ENCODE peak calls at places on chromosomes 11 and 22, in four cellular contexts. One of them, this sample, is unnamed.

GRCh38 chr22:22891139-22891621 is 3.6 kb downstream of the IGLL5 start:
- DNase-seq in lower lobe of right lung: no peak
- DNase-seq in esophagus squamous epithelium: no peak
- DNase-seq in GM23338: no peak
- DNase-seq in this sample: no peak

GRCh38 chr11:64078905-64079304 is 43.2 kb downstream of the FLRT1 start:
- DNase-seq in esophagus squamous epithelium: no peak
- DNase-seq in lower lobe of right lung: no peak
- DNase-seq in GM23338: no peak
- DNase-seq in this sample: no peak

GRCh38 chr11:35859311-35859710 is 84.6 kb upstream of the LDLRAD3 start:
- DNase-seq in GM23338: no peak
- DNase-seq in lower lobe of right lung: no peak
- DNase-seq in esophagus squamous epithelium: no peak
- DNase-seq in this sample: no peak

GRCh38 chr11:117415358-117415896 is 87.8 kb downstream of the CEP164 start:
- DNase-seq in lower lobe of right lung: no peak
- DNase-seq in esophagus squamous epithelium: no peak
- DNase-seq in GM23338: no peak
- DNase-seq in this sample: no peak

GRCh38 chr11:62013266-62014157 is 46.1 kb upstream of the FTH1 start:
- DNase-seq in esophagus squamous epithelium: no peak
- DNase-seq in lower lobe of right lung: no peak
- DNase-seq in GM23338: no peak
- DNase-seq in this sample: no peak

GRCh38 chr22:27836181-27836580 is 34.6 kb upstream of the MN1 start:
- DNase-seq in lower lobe of right lung: no peak
- DNase-seq in esophagus squamous epithelium: no peak
- DNase-seq in GM23338: no peak
- DNase-seq in this sample: no peak

GRCh38 chr11:2310786-2311455 is 9.1 kb downstream of the TSPAN32 start:
- DNase-seq in esophagus squamous epithelium: no peak
- DNase-seq in GM23338: no peak
- DNase-seq in lower lobe of right lung: no peak
- DNase-seq in this sample: no peak

GRCh38 chr11:12906501-12906900 is 102.6 kb upstream of the RASSF10 start:
- DNase-seq in GM23338: no peak
- DNase-seq in esophagus squamous epithelium: no peak
- DNase-seq in lower lobe of right lung: no peak
- DNase-seq in this sample: no peak

GRCh38 chr22:27247691-27248434 is 553.7 kb downstream of the MN1 start:
- DNase-seq in GM23338: peak
- DNase-seq in esophagus squamous epithelium: no peak
- DNase-seq in lower lobe of right lung: no peak
- DNase-seq in this sample: no peak

GRCh38 chr11:3380706-3381570 is 2.0 kb upstream of the ZNF195 start:
- DNase-seq in GM23338: peak
- DNase-seq in esophagus squamous epithelium: no peak
- DNase-seq in lower lobe of right lung: no peak
- DNase-seq in this sample: no peak

GRCh38 chr11:103682318-103683184 is 353.9 kb upstream of the DDI1 start:
- DNase-seq in GM23338: peak
- DNase-seq in esophagus squamous epithelium: no peak
- DNase-seq in lower lobe of right lung: no peak
- DNase-seq in this sample: peak

GRCh38 chr11:10898763-10899541 is 41.1 kb upstream of the ZBED5 start:
- DNase-seq in esophagus squamous epithelium: no peak
- DNase-seq in GM23338: no peak
- DNase-seq in lower lobe of right lung: peak
- DNase-seq in this sample: no peak

GRCh38 chr11:95262994-95263764 is 32.2 kb upstream of the SESN3 start:
- DNase-seq in esophagus squamous epithelium: no peak
- DNase-seq in lower lobe of right lung: no peak
- DNase-seq in GM23338: no peak
- DNase-seq in this sample: no peak

GRCh38 chr11:30346068-30346688 is 23.3 kb downstream of the ARL14EP start:
- DNase-seq in GM23338: peak
- DNase-seq in esophagus squamous epithelium: no peak
- DNase-seq in lower lobe of right lung: no peak
- DNase-seq in this sample: no peak

GRCh38 chr11:95455228-95455627 is 224.2 kb upstream of the SESN3 start:
- DNase-seq in lower lobe of right lung: no peak
- DNase-seq in GM23338: no peak
- DNase-seq in esophagus squamous epithelium: no peak
- DNase-seq in this sample: no peak

GRCh38 chr22:19097518-19097917 is 24.7 kb downstream of the DGCR2 start:
- DNase-seq in esophagus squamous epithelium: no peak
- DNase-seq in lower lobe of right lung: no peak
- DNase-seq in GM23338: no peak
- DNase-seq in this sample: no peak

GRCh38 chr22:48495751-48496080 is 1332.0 kb downstream of the BRD1 start:
- DNase-seq in lower lobe of right lung: peak
- DNase-seq in GM23338: no peak
- DNase-seq in esophagus squamous epithelium: no peak
- DNase-seq in this sample: no peak

GRCh38 chr11:125465701-125466100 is 30.4 kb downstream of the FEZ1 start:
- DNase-seq in GM23338: no peak
- DNase-seq in lower lobe of right lung: no peak
- DNase-seq in esophagus squamous epithelium: no peak
- DNase-seq in this sample: no peak

GRCh38 chr11:111571829-111572501 is 30.3 kb upstream of the SIK2 start:
- DNase-seq in esophagus squamous epithelium: no peak
- DNase-seq in lower lobe of right lung: no peak
- DNase-seq in GM23338: no peak
- DNase-seq in this sample: no peak

GRCh38 chr11:62854825-62855570 is 15.6 kb upstream of the WDR74 start:
- DNase-seq in GM23338: no peak
- DNase-seq in esophagus squamous epithelium: no peak
- DNase-seq in lower lobe of right lung: no peak
- DNase-seq in this sample: no peak

GRCh38 chr11:123973816-123974215 is 3.8 kb downstream of the OR10S1 start:
- DNase-seq in esophagus squamous epithelium: no peak
- DNase-seq in lower lobe of right lung: no peak
- DNase-seq in GM23338: no peak
- DNase-seq in this sample: no peak

GRCh38 chr11:110088535-110089344 is 4.5 kb upstream of the ZC3H12C start:
- DNase-seq in lower lobe of right lung: no peak
- DNase-seq in esophagus squamous epithelium: no peak
- DNase-seq in GM23338: no peak
- DNase-seq in this sample: no peak

GRCh38 chr11:18132341-18132740 is at the start of gene MRGPRX3:
- DNase-seq in esophagus squamous epithelium: no peak
- DNase-seq in lower lobe of right lung: no peak
- DNase-seq in GM23338: no peak
- DNase-seq in this sample: no peak

GRCh38 chr11:134397304-134398078 is 14.6 kb downstream of the B3GAT1 start:
- DNase-seq in esophagus squamous epithelium: no peak
- DNase-seq in GM23338: no peak
- DNase-seq in lower lobe of right lung: no peak
- DNase-seq in this sample: no peak

GRCh38 chr22:20463324-20464095 is 25.9 kb upstream of the SCARF2 start:
- DNase-seq in esophagus squamous epithelium: no peak
- DNase-seq in GM23338: no peak
- DNase-seq in lower lobe of right lung: no peak
- DNase-seq in this sample: no peak

GRCh38 chr11:4459470-4459869 is 10.4 kb downstream of the OR52K2 start:
- DNase-seq in GM23338: no peak
- DNase-seq in lower lobe of right lung: peak
- DNase-seq in esophagus squamous epithelium: no peak
- DNase-seq in this sample: no peak

GRCh38 chr11:116062526-116063171 is 558.4 kb upstream of the CADM1 start:
- DNase-seq in esophagus squamous epithelium: no peak
- DNase-seq in GM23338: no peak
- DNase-seq in lower lobe of right lung: no peak
- DNase-seq in this sample: no peak

GRCh38 chr22:23083315-23084021 is 13.1 kb downstream of the GNAZ start:
- DNase-seq in lower lobe of right lung: no peak
- DNase-seq in esophagus squamous epithelium: no peak
- DNase-seq in GM23338: no peak
- DNase-seq in this sample: no peak

GRCh38 chr11:19229671-19230070 is 11.1 kb downstream of the E2F8 start:
- DNase-seq in esophagus squamous epithelium: no peak
- DNase-seq in lower lobe of right lung: no peak
- DNase-seq in GM23338: no peak
- DNase-seq in this sample: no peak

GRCh38 chr22:31276426-31277167 is 15.7 kb downstream of the PIK3IP1 start:
- DNase-seq in GM23338: no peak
- DNase-seq in lower lobe of right lung: no peak
- DNase-seq in esophagus squamous epithelium: no peak
- DNase-seq in this sample: no peak

GRCh38 chr11:79090191-79090590 is 350.6 kb downstream of the TENM4 start:
- DNase-seq in GM23338: no peak
- DNase-seq in lower lobe of right lung: no peak
- DNase-seq in esophagus squamous epithelium: no peak
- DNase-seq in this sample: no peak

GRCh38 chr22:39184586-39185577 is 32.4 kb upstream of the CBX7 start:
- DNase-seq in GM23338: no peak
- DNase-seq in esophagus squamous epithelium: no peak
- DNase-seq in lower lobe of right lung: peak
- DNase-seq in this sample: no peak

GRCh38 chr11:46277313-46277622 is 194 bp upstream of the CREB3L1 start:
- DNase-seq in lower lobe of right lung: no peak
- DNase-seq in esophagus squamous epithelium: no peak
- DNase-seq in GM23338: peak
- DNase-seq in this sample: no peak

GRCh38 chr22:29330291-29330690 is 14.8 kb upstream of the RASL10A start:
- DNase-seq in GM23338: no peak
- DNase-seq in lower lobe of right lung: no peak
- DNase-seq in esophagus squamous epithelium: no peak
- DNase-seq in this sample: no peak

GRCh38 chr11:32069361-32070058 is 21.4 kb upstream of the RCN1 start:
- DNase-seq in esophagus squamous epithelium: no peak
- DNase-seq in GM23338: no peak
- DNase-seq in lower lobe of right lung: no peak
- DNase-seq in this sample: no peak

GRCh38 chr11:118522571-118523072 is 4.7 kb upstream of the TTC36 start:
- DNase-seq in GM23338: peak
- DNase-seq in esophagus squamous epithelium: no peak
- DNase-seq in lower lobe of right lung: no peak
- DNase-seq in this sample: no peak
- TF ChIP-seq CTCF in GM23338: peak
- TF ChIP-seq CTCF in esophagus squamous epithelium: peak
- TF ChIP-seq CTCF in lower lobe of right lung: peak
- TF ChIP-seq CTCF in this sample: peak

GRCh38 chr11:84045146-84045545 is 759.0 kb upstream of the CCDC90B start:
- DNase-seq in esophagus squamous epithelium: no peak
- DNase-seq in GM23338: no peak
- DNase-seq in lower lobe of right lung: no peak
- DNase-seq in this sample: no peak
- H3K4me3 ChIP-seq in esophagus squamous epithelium: no peak
- H3K4me3 ChIP-seq in GM23338: no peak
- H3K4me3 ChIP-seq in lower lobe of right lung: no peak
- H3K4me3 ChIP-seq in this sample: no peak

GRCh38 chr11:120814531-120815259 is 209.2 kb upstream of the TBCEL start:
- DNase-seq in esophagus squamous epithelium: no peak
- DNase-seq in GM23338: no peak
- DNase-seq in lower lobe of right lung: no peak
- DNase-seq in this sample: no peak

GRCh38 chr11:120816711-120817110 is 207.2 kb upstream of the TBCEL start:
- DNase-seq in GM23338: no peak
- DNase-seq in esophagus squamous epithelium: no peak
- DNase-seq in lower lobe of right lung: no peak
- DNase-seq in this sample: no peak

GRCh38 chr11:120816176-120816575 is 207.7 kb upstream of the TBCEL start:
- DNase-seq in esophagus squamous epithelium: no peak
- DNase-seq in lower lobe of right lung: no peak
- DNase-seq in GM23338: no peak
- DNase-seq in this sample: no peak

GRCh38 chr11:120817131-120817530 is 206.8 kb upstream of the TBCEL start:
- DNase-seq in lower lobe of right lung: no peak
- DNase-seq in esophagus squamous epithelium: no peak
- DNase-seq in GM23338: no peak
- DNase-seq in this sample: no peak

DNA sequence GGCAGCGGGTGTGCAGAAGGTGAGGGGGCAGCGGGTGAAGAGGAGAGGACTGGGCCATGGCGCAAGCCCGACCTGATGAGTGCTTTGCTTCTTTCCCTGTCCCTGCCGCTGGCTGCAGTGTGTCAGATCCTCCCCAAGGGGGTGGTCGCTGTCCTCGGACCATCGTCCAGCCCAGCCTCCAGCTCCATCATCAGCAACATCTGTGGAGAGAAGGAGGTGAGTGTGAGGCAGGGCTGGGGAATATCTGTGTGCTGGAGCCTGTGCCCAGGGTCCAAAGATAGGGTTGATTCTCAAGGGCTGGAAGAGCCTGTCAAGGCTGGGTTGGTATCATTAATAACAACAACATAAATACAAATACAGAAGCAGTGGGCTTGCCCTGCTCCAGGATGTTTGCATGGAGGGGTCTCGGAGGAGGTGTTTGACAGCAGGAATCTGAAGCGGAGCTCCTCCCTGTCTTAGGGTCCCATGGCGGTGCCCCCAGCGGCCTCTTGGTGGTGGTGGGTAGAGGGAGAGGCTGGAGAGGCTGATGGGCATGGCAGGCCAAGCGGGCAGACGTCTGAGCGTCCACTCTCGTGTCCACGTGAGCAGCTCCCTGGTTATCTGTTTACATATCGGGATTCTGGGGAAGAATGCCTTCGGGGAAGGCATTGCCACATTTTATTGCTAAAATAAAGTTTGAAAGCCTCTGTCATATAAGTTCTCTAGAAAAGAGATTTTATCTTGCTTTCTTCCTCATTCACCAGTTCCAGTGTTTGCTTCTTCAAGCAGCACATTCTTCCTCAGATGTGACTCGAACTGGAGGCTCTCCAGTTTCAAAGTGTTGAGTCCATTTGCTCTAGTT is 208.4 kb upstream of the TBCEL start:
- DNase-seq in GM23338: peak
- DNase-seq in lower lobe of right lung: no peak
- DNase-seq in esophagus squamous epithelium: no peak
- DNase-seq in this sample: no peak
- TF ChIP-seq CTCF in GM23338: peak
- TF ChIP-seq CTCF in lower lobe of right lung: no peak
- TF ChIP-seq CTCF in esophagus squamous epithelium: no peak
- TF ChIP-seq CTCF in this sample: no peak

GRCh38 chr11:66267039-66267378 is 1.4 kb upstream of the RAB1B start:
- DNase-seq in GM23338: no peak
- DNase-seq in esophagus squamous epithelium: no peak
- DNase-seq in lower lobe of right lung: no peak
- DNase-seq in this sample: no peak
- H3K4me3 ChIP-seq in GM23338: peak
- H3K4me3 ChIP-seq in esophagus squamous epithelium: peak
- H3K4me3 ChIP-seq in lower lobe of right lung: peak
- H3K4me3 ChIP-seq in this sample: no peak

This sample was measured in GM12864.